ENCODE peak calls at places on chromosomes 1 and 21, in five cellular contexts. C is esophagus muscularis mucosa; I is heart left ventricle; M is adipocyte; Q is CD4-positive, alpha-beta T cell. B is an unnamed sample.

GRCh38 chr1:173863224-173864151 is 4.3 kb downstream of the GAS5 start:
- DNase-seq in C (no peak), I (no peak), M (no peak), Q (no peak), B (no peak)

GRCh38 chr1:145997156-145998023 is 1.0 kb upstream of the TXNIP start:
- DNase-seq in C (no peak), I (peak; percentile 48), M (peak; percentile 48), Q (peak; percentile 59), B (peak; percentile 21)

GRCh38 chr21:25176637-25177412 is 430.5 kb downstream of the MRPL39 start:
- DNase-seq in C (no peak), I (no peak), M (no peak), Q (no peak), B (no peak)

GRCh38 chr1:155892801-155893200 is 18.3 kb downstream of the RIT1 start:
- DNase-seq in C (no peak), I (no peak), M (peak; percentile 82), Q (no peak), B (no peak)

GRCh38 chr1:25699501-25700089 is 83.0 kb downstream of the MAN1C1 start:
- DNase-seq in C (no peak), I (peak; percentile 70), M (no peak), Q (no peak), B (no peak)

GRCh38 chr1:72892461-72892860 is 610.1 kb upstream of the NEGR1 start:
- DNase-seq in C (no peak), I (no peak), M (peak; percentile 2), Q (no peak), B (no peak)

GRCh38 chr1:35187816-35188342 is 5.1 kb downstream of the SFPQ start:
- DNase-seq in C (no peak), I (no peak), M (no peak), Q (no peak), B (no peak)

GRCh38 chr1:96234299-96234698 is 487.3 kb upstream of the PTBP2 start:
- DNase-seq in C (no peak), I (peak; percentile 17), M (no peak), Q (no peak), B (no peak)

GRCh38 chr1:67020304-67020703 is 33.6 kb downstream of the SLC35D1 start:
- DNase-seq in C (no peak), I (no peak), M (peak; percentile 45), Q (no peak), B (no peak)

DNA sequence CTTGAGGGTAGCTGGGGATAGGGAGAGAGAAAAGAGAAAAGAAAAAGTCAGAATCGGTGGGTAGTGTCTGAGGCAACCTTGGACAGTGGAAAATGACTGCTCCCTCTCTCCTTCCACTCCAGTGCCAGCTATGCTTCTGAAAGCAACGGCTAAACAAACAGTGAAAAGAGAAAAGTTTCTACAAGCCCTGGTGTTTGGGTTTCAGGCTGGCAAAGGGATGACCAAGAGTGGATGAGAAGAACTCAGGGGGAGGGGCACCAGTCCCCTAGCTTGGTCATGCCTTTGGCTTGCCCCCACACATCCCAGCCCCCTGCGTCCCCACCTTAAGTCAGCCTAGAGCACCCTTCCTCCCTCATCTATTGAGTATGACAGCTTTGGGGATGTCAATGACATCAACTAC is 8.6 kb downstream of the IL22RA1 start:
- DNase-seq in C (no peak), I (no peak), M (no peak), Q (no peak), B (no peak)
- H3K9me3 ChIP-seq in C (peaks cover 8% of the 10 kb centered on the region), I (peaks cover 12% of the 10 kb centered on the region), M (peaks cover 10% of the 10 kb centered on the region), Q (peaks cover 16% of the 10 kb centered on the region), B (no peaks in the 10 kb centered on the region)

GRCh38 chr1:10762875-10763274 is 33.6 kb downstream of the CASZ1 start:
- DNase-seq in C (no peak), I (no peak), M (no peak), Q (no peak), B (no peak)

GRCh38 chr1:10762153-10762523 is 34.3 kb downstream of the CASZ1 start:
- DNase-seq in C (no peak), I (no peak), M (no peak), Q (no peak), B (no peak)

GRCh38 chr1:10765304-10765703 is 31.1 kb downstream of the CASZ1 start:
- DNase-seq in C (no peak), I (no peak), M (no peak), Q (no peak), B (no peak)

GRCh38 chr1:10765734-10766478 is 30.5 kb downstream of the CASZ1 start:
- DNase-seq in C (no peak), I (no peak), M (no peak), Q (no peak), B (no peak)

GRCh38 chr1:10764296-10764798 is 32.1 kb downstream of the CASZ1 start:
- DNase-seq in C (no peak), I (no peak), M (no peak), Q (no peak), B (no peak)
- H3K9me3 ChIP-seq in C (no peaks in the 10 kb centered on the region), I (no peaks in the 10 kb centered on the region), M (no peaks in the 10 kb centered on the region), Q (no peaks in the 10 kb centered on the region), B (no peaks in the 10 kb centered on the region)

DNA sequence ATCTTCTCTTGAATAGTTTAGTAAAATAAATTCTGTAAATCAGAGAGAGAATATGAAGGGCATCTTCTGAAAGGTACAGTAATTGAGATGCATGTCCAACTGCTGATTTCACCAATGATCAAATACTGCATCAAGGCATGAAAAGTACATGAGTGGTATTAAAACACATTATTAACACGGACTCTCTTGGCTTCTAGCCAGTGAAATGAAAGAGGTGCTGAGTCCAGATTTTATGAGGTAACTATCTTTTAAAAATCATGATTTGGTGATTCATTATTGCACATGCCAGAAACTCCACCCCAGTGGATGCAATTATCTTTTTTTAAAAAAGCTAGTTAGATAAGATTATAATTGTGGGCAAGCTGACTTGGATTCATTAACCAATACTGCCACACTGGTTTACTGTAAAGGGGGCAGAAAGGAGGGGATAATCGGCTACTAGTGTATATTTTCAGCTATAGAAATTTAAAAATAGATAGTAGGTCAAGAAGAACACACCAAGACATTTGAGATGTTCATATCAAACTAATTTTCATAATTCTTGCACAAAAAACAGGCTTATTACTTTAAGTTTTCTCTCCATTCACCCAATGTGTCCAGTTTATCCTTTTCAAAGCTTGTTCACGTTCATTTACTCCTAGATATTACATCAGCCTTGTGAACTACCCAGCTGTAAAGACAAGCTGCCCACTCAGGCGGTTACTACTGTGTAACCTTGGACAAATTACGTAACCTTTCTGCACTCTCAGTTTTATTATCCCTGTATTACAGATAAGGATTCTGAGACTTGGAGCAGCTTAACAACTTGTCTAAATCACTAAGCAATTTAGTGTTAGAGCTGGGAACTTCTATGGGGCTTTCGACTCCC is 20.3 kb upstream of the LPAR3 start:
- DNase-seq in C (no peak), I (no peak), M (no peak), Q (no peak), B (no peak)
- H3K9me3 ChIP-seq in C (no peaks in the 10 kb centered on the region), I (no peaks in the 10 kb centered on the region), M (no peaks in the 10 kb centered on the region), Q (no peaks in the 10 kb centered on the region), B (no peaks in the 10 kb centered on the region)

GRCh38 chr1:180732866-180733265 is 101.0 kb downstream of the XPR1 start:
- DNase-seq in C (no peak), I (no peak), M (no peak), Q (no peak), B (no peak)

GRCh38 chr1:180734366-180734765 is 102.5 kb downstream of the XPR1 start:
- DNase-seq in C (no peak), I (no peak), M (no peak), Q (no peak), B (no peak)

GRCh38 chr1:180728472-180729106 is 96.8 kb downstream of the XPR1 start:
- DNase-seq in C (no peak), I (no peak), M (no peak), Q (no peak), B (no peak)

DNA sequence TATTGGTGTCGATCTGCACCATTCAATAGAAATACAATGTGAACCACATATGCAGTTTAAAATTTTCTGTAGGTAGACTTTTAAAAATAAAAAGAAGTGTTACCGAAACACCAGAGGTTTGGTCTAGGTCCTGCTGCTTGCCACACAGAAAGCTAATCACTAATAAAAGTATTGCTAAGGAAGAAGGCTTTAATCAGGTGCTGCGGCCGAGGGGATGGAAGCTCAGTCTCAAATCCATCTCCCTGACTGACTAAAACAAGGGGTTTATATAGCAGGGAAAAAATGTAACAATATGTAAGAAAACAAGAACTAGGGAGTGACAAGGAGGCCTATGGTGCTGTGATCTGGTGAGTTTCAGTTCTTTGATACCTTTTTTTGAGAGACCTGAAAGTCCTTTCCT is 99.3 kb downstream of the XPR1 start:
- DNase-seq in C (no peak), I (no peak), M (no peak), Q (no peak), B (no peak)
- H3K9me3 ChIP-seq in C (peaks cover 11% of the 10 kb centered on the region), I (peaks cover 29% of the 10 kb centered on the region), M (peaks cover 20% of the 10 kb centered on the region), Q (peaks cover 61% of the 10 kb centered on the region), B (peaks cover 18% of the 10 kb centered on the region)

DNA sequence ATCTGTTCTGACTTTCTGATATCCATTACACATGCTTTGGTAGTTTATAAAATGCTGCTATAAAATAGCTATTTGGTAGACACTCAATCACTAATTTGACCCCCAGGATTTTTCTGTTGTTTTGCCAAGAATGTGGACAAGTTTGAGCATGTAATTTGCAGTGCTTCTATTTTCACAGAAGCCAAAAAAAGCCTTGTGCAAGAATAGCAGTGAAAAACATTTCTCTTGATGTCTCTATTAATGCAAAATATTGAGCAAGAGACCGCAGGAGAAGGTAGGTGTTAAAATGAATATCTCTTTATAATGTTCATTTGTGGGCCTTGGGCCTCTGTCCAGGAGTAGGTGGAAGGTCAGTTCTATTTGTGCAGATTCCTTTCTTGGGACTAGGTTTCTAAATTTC is 22.5 kb downstream of the MAP3K7CL start:
- DNase-seq in C (no peak), I (no peak), M (no peak), Q (no peak), B (no peak)
- H3K9me3 ChIP-seq in C (no peaks in the 10 kb centered on the region), I (no peaks in the 10 kb centered on the region), M (no peaks in the 10 kb centered on the region), Q (no peaks in the 10 kb centered on the region), B (no peaks in the 10 kb centered on the region)

GRCh38 chr1:183675883-183676282 is 22.8 kb upstream of the APOBEC4 start:
- DNase-seq in C (no peak), I (no peak), M (no peak), Q (no peak), B (no peak)

GRCh38 chr1:183675381-183675780 is 22.3 kb upstream of the APOBEC4 start:
- DNase-seq in C (no peak), I (no peak), M (no peak), Q (no peak), B (no peak)

GRCh38 chr1:183676515-183677189 is 23.5 kb upstream of the APOBEC4 start:
- DNase-seq in C (no peak), I (no peak), M (peak; percentile 85), Q (no peak), B (no peak)

GRCh38 chr1:183674339-183674738 is 21.2 kb upstream of the APOBEC4 start:
- DNase-seq in C (no peak), I (peak; percentile 61), M (no peak), Q (no peak), B (no peak)

DNA sequence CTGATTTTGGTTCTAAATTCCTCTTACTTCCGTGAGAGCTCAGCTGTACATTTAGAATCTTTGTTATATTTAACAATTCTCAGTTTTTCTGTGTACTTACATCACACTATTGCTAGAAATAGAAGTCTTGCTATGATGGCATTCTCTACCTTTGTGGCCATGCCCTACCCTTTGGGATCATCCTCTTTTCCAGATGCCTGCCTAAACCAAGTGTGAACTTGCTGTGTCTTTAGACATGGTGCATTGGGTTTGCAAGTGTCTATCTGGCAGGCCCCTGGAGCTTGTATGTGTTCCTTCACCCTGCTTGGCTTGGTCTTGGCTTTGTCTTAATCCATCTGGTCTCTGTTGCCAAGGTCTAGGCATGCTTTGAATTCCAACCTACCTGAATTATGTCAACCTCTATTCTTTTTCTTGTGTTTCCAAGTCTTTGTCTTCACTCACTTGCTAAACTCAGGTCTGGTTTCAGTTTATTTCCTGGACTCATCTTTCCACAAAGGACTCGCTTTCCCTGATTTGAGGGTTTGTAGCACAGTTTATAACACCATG is 20.6 kb upstream of the APOBEC4 start:
- DNase-seq in C (no peak), I (no peak), M (no peak), Q (no peak), B (no peak)
- H3K9me3 ChIP-seq in C (no peaks in the 10 kb centered on the region), I (no peaks in the 10 kb centered on the region), M (peaks cover 6% of the 10 kb centered on the region), Q (peaks cover 6% of the 10 kb centered on the region), B (no peaks in the 10 kb centered on the region)